ENCODE peak calls at places on chromosomes 13 and 19, in ten cellular contexts. G is suprapubic skin; O is stimulated activated CD8-positive, alpha-beta memory T cell treated with anti-CD3 and anti-CD28 coated beads, Interleukin-4, amount 100 ng/mL, for 24 hours; S is activated naive CD4-positive, alpha-beta T cell treated with Interleukin-2 at 50 U/mL for 16 hours; C is germinal center; T is T follicular helper cell; M is AG04450; A is stimulated activated naive CD8-positive, alpha-beta T cell treated with anti-CD3 and anti-CD28 coated beads, Interleukin-15, Interleukin-2, amounts not matched to agents 100 U/mL and 50 U/mL, for 24 hours; N is left ventricle myocardium inferior; U is CD4-positive, alpha-beta T cell. Y is an unnamed sample.

GRCh38 chr13:37037231-37037630 is 22.3 kb downstream of the SUPT20H start:
- DNase-seq in C (no peak), N (no peak), G (no peak), A (no peak), M (no peak), O (no peak), T (no peak), S (no peak), U (no peak), Y (no peak)

GRCh38 chr19:57512845-57513244 is 13.1 kb downstream of the ZNF773 start:
- DNase-seq in U (no peak), O (no peak), S (no peak), A (peak; percentile 19), C (no peak), G (no peak), M (no peak), T (no peak), N (no peak), Y (no peak)

GRCh38 chr19:4596033-4596904 is 36.8 kb upstream of the SEMA6B start:
- DNase-seq in T (no peak), A (no peak), S (no peak), N (no peak), U (no peak), O (no peak), C (no peak), M (no peak), G (no peak), Y (no peak)

GRCh38 chr19:41714598-41714997 is 6.2 kb downstream of the CEACAM5 start:
- DNase-seq in N (no peak), S (no peak), T (no peak), C (no peak), G (no peak), A (no peak), U (no peak), O (no peak), M (no peak), Y (no peak)

GRCh38 chr13:109867766-109868165 is 81.4 kb upstream of the IRS2 start:
- DNase-seq in T (no peak), M (no peak), O (no peak), C (no peak), S (no peak), N (no peak), U (no peak), A (no peak), G (no peak), Y (no peak)

GRCh38 chr13:107138468-107138867 is 570.5 kb upstream of the ARGLU1 start:
- DNase-seq in T (no peak), M (no peak), U (no peak), O (no peak), C (no peak), G (no peak), N (no peak), S (no peak), A (no peak), Y (no peak)

GRCh38 chr19:2952953-2953481 is 8.2 kb upstream of the ZNF77 start:
- DNase-seq in S (no peak), O (no peak), T (no peak), M (no peak), C (no peak), U (no peak), A (no peak), N (no peak), G (no peak), Y (no peak)

GRCh38 chr19:43526884-43527859 is at the start of gene ETHE1:
- DNase-seq in N (peak; percentile 88), G (peak; percentile 91), M (no peak), O (peak; percentile 66), S (peak; percentile 79), A (peak; percentile 88), U (peak; percentile 64), C (peak; percentile 74), T (peak; percentile 49), Y (peak; percentile 67)

GRCh38 chr19:49173198-49173597 is 15.6 kb downstream of the TRPM4 start:
- DNase-seq in M (no peak), U (no peak), C (no peak), O (no peak), T (no peak), N (no peak), A (no peak), S (no peak), G (no peak), Y (no peak)

GRCh38 chr19:18868380-18869230 is 27.4 kb downstream of the CERS1 start:
- DNase-seq in U (no peak), A (no peak), O (no peak), S (no peak), T (no peak), C (no peak), G (no peak), N (no peak), M (no peak), Y (no peak)

GRCh38 chr13:29568731-29569130 is 26.8 kb downstream of the SLC7A1 start:
- DNase-seq in U (no peak), M (no peak), C (no peak), S (no peak), O (no peak), T (no peak), G (no peak), A (no peak), N (no peak), Y (no peak)

GRCh38 chr13:113814435-113814821 is 49.4 kb downstream of the GAS6 start:
- DNase-seq in S (no peak), O (no peak), M (no peak), C (no peak), U (no peak), N (no peak), G (no peak), A (no peak), T (no peak), Y (no peak)

GRCh38 chr13:25046274-25046984 is 49.5 kb upstream of the PABPC3 start:
- DNase-seq in C (no peak), N (no peak), U (no peak), O (no peak), G (no peak), M (no peak), S (no peak), A (no peak), T (no peak), Y (no peak)

GRCh38 chr19:30023330-30023729 is 81.3 kb downstream of the URI1 start:
- DNase-seq in U (no peak), C (no peak), N (no peak), G (no peak), O (no peak), M (no peak), T (no peak), S (no peak), A (no peak), Y (no peak)

GRCh38 chr19:7460562-7460966 is 28.3 kb downstream of the PEX11G start:
- DNase-seq in O (no peak), N (no peak), U (no peak), C (no peak), A (no peak), M (no peak), S (no peak), T (no peak), G (no peak), Y (no peak)

GRCh38 chr13:46297338-46297737 is 85.6 kb downstream of the LRRC63 start:
- DNase-seq in M (no peak), G (no peak), A (no peak), U (no peak), T (no peak), N (no peak), C (no peak), O (no peak), S (no peak), Y (no peak)